ENCODE peak calls at places on chromosomes 12 and 14, in seven cellular contexts. H, G, K, P, Q, N and L are unnamed samples.

GRCh38 chr14:63787995-63788946 is 60.4 kb upstream of the SGPP1 start:
- DNase-seq in H (no peak), G (no peak), K (no peak), P (no peak), Q (peak; percentile 14), N (no peak), L (no peak)

GRCh38 chr12:17416748-17417147 is 673.2 kb downstream of the RERGL start:
- DNase-seq in H (no peak), G (no peak), K (no peak), P (no peak), Q (no peak), N (no peak), L (no peak)

GRCh38 chr12:88643685-88644084 is 63.4 kb upstream of the KITLG start:
- DNase-seq in H (no peak), G (no peak), K (no peak), P (no peak), Q (no peak), N (no peak), L (no peak)

GRCh38 chr14:99024926-99025325 is 247.1 kb downstream of the BCL11B start:
- DNase-seq in H (no peak), G (no peak), K (no peak), P (no peak), Q (no peak), N (no peak), L (no peak)

GRCh38 chr12:110679201-110679600 is 9.7 kb downstream of the HVCN1 start:
- DNase-seq in H (no peak), G (no peak), K (no peak), P (no peak), Q (no peak), N (no peak), L (no peak)

GRCh38 chr14:99735189-99736135 is 51.4 kb downstream of the CYP46A1 start:
- DNase-seq in H (no peak), G (no peak), K (peak; percentile 32), P (peak; percentile 9), Q (no peak), N (peak; percentile 22), L (no peak)

GRCh38 chr12:63844391-63845341 is at the start of gene SRGAP1:
- DNase-seq in H (no peak), G (peak; percentile 71), K (peak; percentile 58), P (peak; percentile 75), Q (peak; percentile 10), N (peak; percentile 71), L (peak; percentile 59)

GRCh38 chr12:1422604-1423315 is 171.6 kb downstream of the FBXL14 start:
- DNase-seq in H (no peak), G (no peak), K (no peak), P (no peak), Q (no peak), N (no peak), L (no peak)

GRCh38 chr12:129877383-129877782 is 26.4 kb downstream of the TMEM132D start:
- DNase-seq in H (no peak), G (no peak), K (no peak), P (no peak), Q (no peak), N (no peak), L (no peak)

GRCh38 chr14:92486881-92487280 is 26.7 kb upstream of the RIN3 start:
- DNase-seq in H (no peak), G (no peak), K (no peak), P (no peak), Q (no peak), N (no peak), L (no peak)

GRCh38 chr14:25381498-25381897 is 331.6 kb upstream of the STXBP6 start:
- DNase-seq in H (no peak), G (no peak), K (no peak), P (no peak), Q (peak; percentile 9), N (no peak), L (peak; percentile 34)

GRCh38 chr14:93655078-93655750 is 133.1 kb downstream of the PRIMA1 start:
- DNase-seq in H (no peak), G (no peak), K (no peak), P (no peak), Q (peak; percentile 94), N (no peak), L (peak; percentile 32)

GRCh38 chr12:120666577-120667390 is 20.2 kb upstream of the MLEC start:
- DNase-seq in H (no peak), G (no peak), K (no peak), P (no peak), Q (no peak), N (no peak), L (no peak)

GRCh38 chr12:6095269-6095668 is 29.2 kb downstream of the VWF start:
- DNase-seq in H (no peak), G (no peak), K (peak; percentile 26), P (no peak), Q (no peak), N (no peak), L (no peak)

GRCh38 chr12:6215120-6215807 is 15.1 kb downstream of the CD9 start:
- DNase-seq in H (no peak), G (no peak), K (no peak), P (no peak), Q (no peak), N (no peak), L (no peak)

GRCh38 chr12:130104596-130105253 is 57.5 kb upstream of the FZD10 start:
- DNase-seq in H (no peak), G (no peak), K (no peak), P (no peak), Q (peak; percentile 54), N (no peak), L (no peak)

GRCh38 chr12:56487448-56488040 is 417 bp downstream of the GLS2 start:
- DNase-seq in H (no peak), G (peak; percentile 25), K (peak; percentile 82), P (no peak), Q (peak; percentile 66), N (peak; percentile 67), L (peak; percentile 67)

GRCh38 chr12:122825773-122826724 is 9.2 kb upstream of the HIP1R start:
- DNase-seq in H (no peak), G (no peak), K (peak; percentile 55), P (no peak), Q (peak; percentile 39), N (no peak), L (peak; percentile 54)

GRCh38 chr14:91693342-91693741 is 38.5 kb downstream of the CATSPERB start:
- DNase-seq in H (no peak), G (no peak), K (no peak), P (no peak), Q (no peak), N (no peak), L (no peak)

DNA sequence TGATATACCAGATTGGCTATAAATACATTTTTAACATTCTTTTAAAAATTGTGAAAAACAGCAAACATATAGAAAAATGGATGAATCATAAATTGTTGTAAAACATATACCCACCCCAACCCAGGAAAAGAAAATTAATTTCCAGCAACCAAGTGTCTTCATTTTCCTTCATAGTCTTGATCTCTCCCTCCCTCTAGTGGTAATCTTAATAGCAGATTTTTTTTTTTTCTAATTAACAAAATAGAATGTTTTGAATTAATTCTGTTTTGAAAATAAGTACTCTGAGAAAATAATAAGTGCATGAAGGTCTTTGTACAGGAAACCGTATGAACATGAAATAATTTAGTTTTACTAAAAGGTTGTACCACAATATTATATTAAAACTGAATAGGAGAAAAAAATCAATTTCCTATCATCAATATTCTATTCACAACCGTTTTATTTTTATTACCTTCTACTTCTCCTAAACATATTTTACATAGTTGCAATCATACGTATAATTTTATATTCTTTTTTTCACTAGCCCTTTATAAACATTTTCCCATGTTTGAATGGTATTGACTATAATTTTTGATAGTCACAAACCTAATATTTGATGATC is 7.0 kb downstream of the ETNK1 start:
- DNase-seq in H (no peak), G (no peak), K (no peak), P (no peak), Q (no peak), N (no peak), L (no peak)
- TF ChIP-seq CTCF in H (peak; percentile 74), G (peak; percentile 61), K (peak; percentile 70), P (peak; percentile 73), Q (peak; percentile 61), N (no peak), L (peak; percentile 71)

DNA sequence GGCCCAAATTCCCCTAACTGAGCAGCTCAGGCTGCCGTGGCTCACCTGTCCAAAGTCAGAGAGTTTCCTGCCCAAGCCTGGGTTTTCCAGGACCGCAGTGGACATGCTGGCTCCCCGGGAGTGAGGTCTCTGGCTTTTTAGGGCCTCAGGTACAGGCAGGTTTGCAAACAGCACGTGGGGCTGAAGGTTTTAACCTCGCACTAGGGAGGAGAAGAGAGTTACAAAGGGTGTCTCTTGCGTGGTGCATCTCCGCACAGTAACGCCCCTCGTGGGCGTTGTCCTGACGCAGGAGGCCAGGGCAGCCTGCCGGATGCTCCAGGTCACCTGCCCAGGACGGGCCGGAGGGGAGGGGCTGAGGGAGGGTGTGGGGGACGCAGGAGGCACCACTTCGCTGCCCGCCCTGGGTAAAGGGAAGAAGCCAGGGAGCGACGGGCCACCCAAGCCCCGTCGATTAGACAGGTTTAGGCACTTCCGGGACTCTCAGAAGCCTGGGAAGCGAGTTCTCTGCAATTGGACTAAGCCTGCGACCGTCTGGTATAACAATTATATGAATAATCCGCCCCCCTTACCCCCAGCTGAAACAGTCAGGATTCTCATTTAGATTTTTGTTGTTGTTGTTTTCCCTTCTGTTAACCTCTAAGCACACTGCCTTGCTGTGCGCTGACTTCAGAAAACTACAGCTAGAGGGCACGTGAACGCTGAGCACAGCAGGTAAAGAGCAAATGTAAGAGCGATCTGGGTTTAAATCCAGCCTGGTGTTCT is at the start of gene PAH:
- DNase-seq in H (no peak), G (no peak), K (peak; percentile 98), P (no peak), Q (peak; percentile 50), N (peak; percentile 49), L (peak; percentile 74)
- H3K4me3 ChIP-seq in H (no peak within 1 kb of the TSS), G (peak within 1 kb of the TSS; percentile 28), K (peak within 1 kb of the TSS; percentile 81), P (peak within 1 kb of the TSS; percentile 48), Q (peak within 1 kb of the TSS; percentile 40), N (no peak within 1 kb of the TSS), L (peak within 1 kb of the TSS; percentile 44)

GRCh38 chr12:85642810-85643209 is 193.4 kb downstream of the RASSF9 start:
- DNase-seq in H (peak; percentile 26), G (no peak), K (peak; percentile 69), P (no peak), Q (peak; percentile 14), N (no peak), L (peak; percentile 68)
- TF ChIP-seq CTCF in H (peak; percentile 63), G (no peak), K (peak; percentile 54), P (no peak), Q (peak; percentile 30), N (no peak), L (peak; percentile 55)

GRCh38 chr12:44362947-44363346 is 513.2 kb downstream of the NELL2 start:
- DNase-seq in H (no peak), G (no peak), K (no peak), P (no peak), Q (no peak), N (no peak), L (no peak)

GRCh38 chr12:44369967-44370366 is 506.1 kb downstream of the NELL2 start:
- DNase-seq in H (no peak), G (no peak), K (no peak), P (no peak), Q (no peak), N (no peak), L (no peak)

GRCh38 chr12:44372259-44372658 is 503.9 kb downstream of the NELL2 start:
- DNase-seq in H (peak; percentile 2), G (no peak), K (no peak), P (no peak), Q (no peak), N (no peak), L (no peak)

DNA sequence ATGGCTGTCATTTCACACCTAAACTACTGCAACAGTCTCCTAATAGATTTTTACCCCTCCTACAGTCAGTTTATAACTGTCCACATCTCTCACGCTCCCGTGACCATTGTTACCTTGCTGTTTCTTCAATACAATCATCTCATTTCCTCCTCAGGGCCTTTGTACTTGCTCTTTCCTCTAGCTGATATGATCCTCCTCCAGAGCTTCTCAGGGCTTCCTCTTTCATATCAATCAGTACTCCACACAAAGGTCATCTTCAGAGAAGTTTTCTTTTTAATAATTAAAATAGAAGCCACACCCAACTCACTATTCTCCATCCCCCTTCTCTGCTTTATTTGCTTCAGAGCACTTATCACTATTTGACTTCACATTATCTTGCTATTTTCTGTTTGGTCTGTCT is 508.2 kb downstream of the NELL2 start:
- DNase-seq in H (no peak), G (no peak), K (no peak), P (no peak), Q (no peak), N (no peak), L (no peak)
- H3K4me3 ChIP-seq in H (no peak overlapping the region), G (no peak overlapping the region), K (no peak overlapping the region), P (no peak overlapping the region), Q (no peak overlapping the region), N (no peak overlapping the region), L (no peak overlapping the region)